ENCODE peak calls at places on chromosome 12, in four cellular contexts. One of them, this sample, is unnamed.

GRCh38 chr12:71948390-71948789 is 9.7 kb downstream of the TPH2 start:
- DNase-seq in GM12878: no peak
- DNase-seq in HepG2: no peak
- DNase-seq in K562: no peak
- DNase-seq in this sample: no peak

GRCh38 chr12:111227476-111228420 is 141.1 kb downstream of the PHETA1 start:
- DNase-seq in GM12878: no peak
- DNase-seq in HepG2: no peak
- DNase-seq in K562: no peak
- DNase-seq in this sample: no peak

GRCh38 chr12:68825569-68826217 is 17.7 kb downstream of the MDM2 start:
- DNase-seq in GM12878: no peak
- DNase-seq in HepG2: no peak
- DNase-seq in K562: no peak
- DNase-seq in this sample: no peak

GRCh38 chr12:131536337-131536736 is 174.6 kb upstream of the SFSWAP start:
- DNase-seq in GM12878: no peak
- DNase-seq in HepG2: no peak
- DNase-seq in K562: no peak
- DNase-seq in this sample: no peak

GRCh38 chr12:116033765-116034164 is 243.7 kb downstream of the MED13L start:
- DNase-seq in GM12878: no peak
- DNase-seq in HepG2: no peak
- DNase-seq in K562: no peak
- DNase-seq in this sample: no peak

GRCh38 chr12:1603621-1604020 is 9.2 kb upstream of the FBXL14 start:
- DNase-seq in GM12878: no peak
- DNase-seq in HepG2: no peak
- DNase-seq in K562: no peak
- DNase-seq in this sample: no peak

GRCh38 chr12:44972746-44973421 is 78.0 kb downstream of the DBX2 start:
- DNase-seq in GM12878: no peak
- DNase-seq in HepG2: peak; percentile 16
- DNase-seq in K562: peak; percentile 25
- DNase-seq in this sample: peak; percentile 18

GRCh38 chr12:3728686-3729085 is 24.2 kb downstream of the CRACR2A start:
- DNase-seq in GM12878: no peak
- DNase-seq in HepG2: no peak
- DNase-seq in K562: no peak
- DNase-seq in this sample: no peak

GRCh38 chr12:77163068-77163810 is 97.9 kb upstream of the E2F7 start:
- DNase-seq in GM12878: no peak
- DNase-seq in HepG2: no peak
- DNase-seq in K562: no peak
- DNase-seq in this sample: no peak

GRCh38 chr12:46778415-46778814 is 47.4 kb downstream of the SLC38A4 start:
- DNase-seq in GM12878: no peak
- DNase-seq in HepG2: no peak
- DNase-seq in K562: no peak
- DNase-seq in this sample: no peak

GRCh38 chr12:120855823-120856589 is 48.2 kb downstream of the SPPL3 start:
- DNase-seq in GM12878: no peak
- DNase-seq in HepG2: no peak
- DNase-seq in K562: no peak
- DNase-seq in this sample: no peak

GRCh38 chr12:34346372-34347034 is 324.2 kb downstream of the ALG10 start:
- DNase-seq in GM12878: no peak
- DNase-seq in HepG2: no peak
- DNase-seq in K562: peak; percentile 78
- DNase-seq in this sample: no peak

GRCh38 chr12:19978193-19978592 is 390.1 kb upstream of the PDE3A start:
- DNase-seq in GM12878: no peak
- DNase-seq in HepG2: no peak
- DNase-seq in K562: no peak
- DNase-seq in this sample: no peak

GRCh38 chr12:68279227-68280054 is 26.0 kb upstream of the IL22 start:
- DNase-seq in GM12878: no peak
- DNase-seq in HepG2: peak; percentile 5
- DNase-seq in K562: peak; percentile 32
- DNase-seq in this sample: no peak

GRCh38 chr12:30806989-30807694 is 52.4 kb upstream of the CAPRIN2 start:
- DNase-seq in GM12878: peak; percentile 21
- DNase-seq in HepG2: peak; percentile 54
- DNase-seq in K562: peak; percentile 48
- DNase-seq in this sample: peak; percentile 76

GRCh38 chr12:25829192-25829591 is 129.3 kb upstream of the RASSF8 start:
- DNase-seq in GM12878: no peak
- DNase-seq in HepG2: no peak
- DNase-seq in K562: no peak
- DNase-seq in this sample: peak; percentile 77

GRCh38 chr12:47433876-47434275 is 272.0 kb downstream of the RPAP3 start:
- DNase-seq in GM12878: no peak
- DNase-seq in HepG2: no peak
- DNase-seq in K562: no peak
- DNase-seq in this sample: no peak

GRCh38 chr12:4214912-4215861 is 58.4 kb upstream of the CCND2 start:
- DNase-seq in GM12878: peak; percentile 89
- DNase-seq in HepG2: no peak
- DNase-seq in K562: peak; percentile 24
- DNase-seq in this sample: no peak

GRCh38 chr12:21296751-21297406 is 37.8 kb downstream of the SLCO1A2 start:
- DNase-seq in GM12878: no peak
- DNase-seq in HepG2: no peak
- DNase-seq in K562: peak; percentile 19
- DNase-seq in this sample: peak; percentile 16

GRCh38 chr12:52155048-52155868 is 36.6 kb downstream of the KRT80 start:
- DNase-seq in GM12878: no peak
- DNase-seq in HepG2: no peak
- DNase-seq in K562: no peak
- DNase-seq in this sample: peak; percentile 89

GRCh38 chr12:132385923-132386751 is 56.7 kb upstream of the GALNT9 start:
- DNase-seq in GM12878: no peak
- DNase-seq in HepG2: no peak
- DNase-seq in K562: no peak
- DNase-seq in this sample: no peak

GRCh38 chr12:116399055-116399454 is 121.6 kb upstream of the MED13L start:
- DNase-seq in GM12878: no peak
- DNase-seq in HepG2: no peak
- DNase-seq in K562: no peak
- DNase-seq in this sample: no peak

GRCh38 chr12:76083761-76084276 is 666 bp downstream of the NAP1L1 start:
- DNase-seq in GM12878: no peak
- DNase-seq in HepG2: peak; percentile 72
- DNase-seq in K562: peak; percentile 88
- DNase-seq in this sample: peak; percentile 73

GRCh38 chr12:116964740-116965090 is 54.0 kb downstream of the FBXW8 start:
- DNase-seq in GM12878: no peak
- DNase-seq in HepG2: no peak
- DNase-seq in K562: no peak
- DNase-seq in this sample: no peak

GRCh38 chr12:121061831-121062230 is 22.8 kb upstream of the OASL start:
- DNase-seq in GM12878: no peak
- DNase-seq in HepG2: peak; percentile 18
- DNase-seq in K562: no peak
- DNase-seq in this sample: no peak

GRCh38 chr12:51234533-51234932 is 4.1 kb upstream of the DAZAP2 start:
- DNase-seq in GM12878: no peak
- DNase-seq in HepG2: no peak
- DNase-seq in K562: no peak
- DNase-seq in this sample: no peak

GRCh38 chr12:61188801-61189595 is 1071.2 kb upstream of the USP15 start:
- DNase-seq in GM12878: no peak
- DNase-seq in HepG2: no peak
- DNase-seq in K562: no peak
- DNase-seq in this sample: no peak

GRCh38 chr12:66947119-66947518 is 268.2 kb upstream of the GRIP1 start:
- DNase-seq in GM12878: no peak
- DNase-seq in HepG2: no peak
- DNase-seq in K562: no peak
- DNase-seq in this sample: no peak

GRCh38 chr12:15152456-15152855 is 68.8 kb downstream of the RERG start:
- DNase-seq in GM12878: no peak
- DNase-seq in HepG2: no peak
- DNase-seq in K562: no peak
- DNase-seq in this sample: no peak
- TF ChIP-seq POLR2AphosphoS2 in GM12878: no peak
- TF ChIP-seq POLR2AphosphoS2 in HepG2: no peak
- TF ChIP-seq POLR2AphosphoS2 in K562: no peak
- TF ChIP-seq POLR2AphosphoS2 in this sample: no peak

GRCh38 chr12:6909421-6910145 is 4.8 kb upstream of the ENO2 start:
- DNase-seq in GM12878: no peak
- DNase-seq in HepG2: no peak
- DNase-seq in K562: no peak
- DNase-seq in this sample: no peak
- TF ChIP-seq BHLHE40 in GM12878: no peak
- TF ChIP-seq BHLHE40 in HepG2: no peak
- TF ChIP-seq BHLHE40 in K562: no peak
- TF ChIP-seq BHLHE40 in this sample: no peak

GRCh38 chr12:106098691-106099200 is 40.0 kb downstream of the NUAK1 start:
- DNase-seq in GM12878: no peak
- DNase-seq in HepG2: peak; percentile 92
- DNase-seq in K562: no peak
- DNase-seq in this sample: no peak
- TF ChIP-seq POLR2AphosphoS2 in GM12878: no peak
- TF ChIP-seq POLR2AphosphoS2 in HepG2: no peak
- TF ChIP-seq POLR2AphosphoS2 in K562: no peak
- TF ChIP-seq POLR2AphosphoS2 in this sample: no peak

DNA sequence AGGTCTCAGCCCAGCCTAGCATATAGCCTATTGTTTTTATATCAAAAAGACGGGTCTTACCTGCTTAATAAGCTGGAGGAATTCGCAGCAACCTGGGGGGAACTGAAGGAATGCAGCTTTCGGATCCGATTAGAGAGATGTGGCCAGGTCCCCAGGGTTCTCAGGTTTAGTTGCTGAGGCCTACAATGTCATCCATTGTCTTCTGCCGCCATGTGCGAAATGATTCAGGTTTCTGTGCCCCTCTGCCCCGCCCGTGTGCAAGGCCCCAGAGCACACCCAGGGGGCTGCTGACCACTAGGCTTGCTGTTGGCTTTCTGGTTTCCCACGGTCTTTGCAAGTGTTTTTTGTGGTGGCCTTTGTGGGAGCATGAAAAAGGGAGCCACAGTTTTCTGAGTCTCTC is 154.5 kb upstream of the TBX3 start:
- DNase-seq in GM12878: no peak
- DNase-seq in HepG2: no peak
- DNase-seq in K562: no peak
- DNase-seq in this sample: no peak
- TF ChIP-seq BHLHE40 in GM12878: no peak
- TF ChIP-seq BHLHE40 in HepG2: no peak
- TF ChIP-seq BHLHE40 in K562: no peak
- TF ChIP-seq BHLHE40 in this sample: no peak

GRCh38 chr12:100801335-100801734 is 6.8 kb downstream of the ANO4 start:
- DNase-seq in GM12878: no peak
- DNase-seq in HepG2: no peak
- DNase-seq in K562: no peak
- DNase-seq in this sample: no peak
- TF ChIP-seq POLR2AphosphoS2 in GM12878: no peak
- TF ChIP-seq POLR2AphosphoS2 in HepG2: no peak
- TF ChIP-seq POLR2AphosphoS2 in K562: no peak
- TF ChIP-seq POLR2AphosphoS2 in this sample: no peak

DNA sequence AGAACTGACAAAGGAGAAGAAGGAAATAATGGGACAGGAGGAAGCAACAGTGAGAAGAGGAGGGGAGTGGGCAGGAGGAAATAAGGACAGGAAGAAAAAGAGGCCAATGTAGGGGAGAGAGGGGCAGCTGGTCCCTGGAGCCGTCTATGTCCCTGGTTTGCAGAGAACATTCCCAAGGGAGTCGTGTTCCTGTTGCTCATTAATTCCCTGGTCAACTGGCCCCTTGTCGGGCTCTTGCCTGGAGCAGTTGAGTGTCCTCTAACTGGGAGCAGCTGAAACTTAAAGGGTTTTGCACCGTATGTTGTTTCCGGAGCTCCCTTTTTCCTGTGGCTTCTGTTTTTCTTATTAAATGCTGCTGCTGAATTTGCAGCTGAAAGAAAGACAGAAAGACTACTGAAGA is 146.4 kb upstream of the RFLNA start:
- DNase-seq in GM12878: no peak
- DNase-seq in HepG2: no peak
- DNase-seq in K562: no peak
- DNase-seq in this sample: no peak
- TF ChIP-seq BHLHE40 in GM12878: no peak
- TF ChIP-seq BHLHE40 in HepG2: no peak
- TF ChIP-seq BHLHE40 in K562: no peak
- TF ChIP-seq BHLHE40 in this sample: no peak

DNA sequence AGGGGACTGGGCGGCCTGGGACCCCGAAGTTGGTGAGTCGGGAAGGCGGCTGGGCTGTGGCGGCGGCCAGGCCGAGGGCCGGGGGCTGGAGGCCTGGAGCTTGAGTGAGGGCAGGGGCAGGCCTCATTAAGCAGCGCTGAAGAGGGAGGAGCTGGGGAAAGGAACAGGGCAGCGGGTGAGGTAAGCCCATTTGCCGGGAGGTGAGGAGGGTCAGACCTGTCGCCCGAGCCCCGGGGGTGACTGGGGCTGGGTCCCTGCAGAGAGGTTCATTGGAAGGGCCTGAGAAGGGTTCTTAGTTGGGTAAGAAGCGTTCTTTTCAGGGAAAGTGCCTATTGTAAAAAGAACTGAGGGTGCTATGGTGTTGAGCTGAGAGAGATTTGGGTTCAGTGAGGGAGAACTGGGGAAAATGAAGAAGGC is 438 bp downstream of the RAB5B start:
- DNase-seq in GM12878: no peak
- DNase-seq in HepG2: peak; percentile 31
- DNase-seq in K562: peak; percentile 64
- DNase-seq in this sample: peak; percentile 56
- TF ChIP-seq POLR2AphosphoS2 in GM12878: no peak
- TF ChIP-seq POLR2AphosphoS2 in HepG2: no peak
- TF ChIP-seq POLR2AphosphoS2 in K562: no peak
- TF ChIP-seq POLR2AphosphoS2 in this sample: no peak

GRCh38 chr12:96194901-96195844 is 998 bp downstream of the ELK3 start:
- DNase-seq in GM12878: peak; percentile 80
- DNase-seq in HepG2: no peak
- DNase-seq in K562: peak; percentile 38
- DNase-seq in this sample: peak; percentile 71
- TF ChIP-seq BHLHE40 in GM12878: peak; percentile 86
- TF ChIP-seq BHLHE40 in HepG2: no peak
- TF ChIP-seq BHLHE40 in K562: no peak
- TF ChIP-seq BHLHE40 in this sample: no peak